ENCODE peak calls at places on chromosomes 3 and 15, in eight cellular contexts. V, P, S, C, L, M, B and N are unnamed samples.

GRCh38 chr3:110774496-110775265 is 296.9 kb upstream of the NECTIN3 start:
- DNase-seq in L (no peak), M (no peak), S (no peak), V (no peak), P (no peak), C (no peak), B (peak; percentile 17), N (peak; percentile 80)

GRCh38 chr3:183295211-183295610 is 42.2 kb downstream of the B3GNT5 start:
- DNase-seq in V (peak; percentile 95), M (peak; percentile 98), P (peak; percentile 77), B (peak; percentile 96), C (no peak), S (peak; percentile 96), L (no peak), N (peak; percentile 98)

GRCh38 chr3:141375381-141376301 is 7.3 kb downstream of the ZBTB38 start:
- DNase-seq in L (no peak), B (no peak), M (no peak), C (no peak), P (no peak), S (no peak), V (no peak), N (no peak)

GRCh38 chr3:165464736-165465135 is 268.6 kb upstream of the SLITRK3 start:
- DNase-seq in P (no peak), M (peak; percentile 79), V (peak; percentile 72), B (peak; percentile 53), S (peak; percentile 55), C (no peak), L (no peak), N (peak; percentile 1)

GRCh38 chr3:120438971-120439370 is 11.8 kb downstream of the FSTL1 start:
- DNase-seq in M (peak; percentile 89), V (peak; percentile 95), S (peak; percentile 84), C (peak; percentile 3), P (no peak), B (peak; percentile 93), L (peak; percentile 91), N (peak; percentile 91)

GRCh38 chr3:174439621-174440349 is 419.3 kb upstream of the NAALADL2 start:
- DNase-seq in P (no peak), B (peak; percentile 96), M (peak; percentile 98), L (no peak), V (peak; percentile 99), C (no peak), S (peak; percentile 87), N (peak; percentile 97)

GRCh38 chr3:81726735-81727134 is 34.7 kb downstream of the GBE1 start:
- DNase-seq in V (peak; percentile 81), P (no peak), M (peak; percentile 80), L (no peak), C (no peak), B (peak; percentile 60), S (peak; percentile 74), N (no peak)

GRCh38 chr3:44661189-44661588 is 12.7 kb downstream of the ZNF35 start:
- DNase-seq in P (no peak), M (peak; percentile 15), S (peak; percentile 3), B (no peak), C (no peak), L (no peak), V (no peak), N (no peak)

GRCh38 chr3:59326246-59327024 is 276.6 kb upstream of the CFAP20DC start:
- DNase-seq in L (no peak), C (no peak), B (no peak), P (no peak), V (no peak), S (peak; percentile 81), M (no peak), N (no peak)

GRCh38 chr3:37795431-37796061 is 66.1 kb upstream of the CTDSPL start:
- DNase-seq in L (no peak), V (no peak), C (no peak), B (no peak), M (no peak), P (no peak), S (no peak), N (no peak)

DNA sequence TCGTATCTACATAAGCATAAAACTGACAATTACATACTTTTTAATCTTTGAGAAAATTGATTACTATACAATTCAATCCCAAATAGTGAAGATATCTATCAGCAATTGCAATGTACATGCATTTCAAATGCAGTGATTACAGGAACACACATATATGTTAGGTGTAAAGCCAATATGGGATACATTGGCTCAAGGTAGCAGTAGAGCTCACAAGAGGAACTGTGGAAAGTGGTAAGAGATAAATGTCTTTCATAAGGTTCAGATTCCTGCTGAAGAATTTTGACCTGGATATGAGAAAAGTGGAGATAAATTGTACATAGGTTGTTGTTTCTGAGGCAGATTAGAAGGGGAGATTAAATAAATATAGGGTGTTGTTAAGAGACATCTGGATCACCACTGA is 1280.5 kb downstream of the OTOL1 start:
- DNase-seq in B (no peak), M (no peak), V (no peak), P (no peak), S (no peak), L (no peak), C (no peak), N (no peak)
- TF ChIP-seq CTCF in B (no peak), M (no peak), V (no peak), P (no peak), S (no peak), L (no peak), C (no peak), N (no peak)

GRCh38 chr3:156762631-156763185 is 63.4 kb upstream of the LEKR1 start:
- DNase-seq in P (no peak), L (no peak), M (no peak), B (peak; percentile 97), C (no peak), V (peak; percentile 99), S (peak; percentile 58), N (peak; percentile 96)

GRCh38 chr3:156761007-156761406 is 65.1 kb upstream of the LEKR1 start:
- DNase-seq in B (no peak), V (no peak), P (no peak), L (no peak), M (no peak), S (no peak), C (no peak), N (no peak)

GRCh38 chr3:156760333-156760732 is 65.8 kb upstream of the LEKR1 start:
- DNase-seq in P (no peak), B (no peak), V (no peak), S (peak; percentile 98), M (no peak), L (no peak), C (no peak), N (no peak)

GRCh38 chr3:156763386-156763785 is 62.8 kb upstream of the LEKR1 start:
- DNase-seq in M (no peak), L (no peak), P (no peak), S (no peak), V (no peak), C (no peak), B (no peak), N (no peak)

GRCh38 chr3:156761713-156762575 is 64.2 kb upstream of the LEKR1 start:
- DNase-seq in V (peak; percentile 82), B (peak; percentile 40), P (no peak), L (no peak), S (peak; percentile 50), M (peak; percentile 10), C (no peak), N (no peak)
- H3K4me3 ChIP-seq in V (no peak overlapping the region), B (no peak overlapping the region), P (no peak overlapping the region), L (no peak overlapping the region), S (no peak overlapping the region), M (no peak overlapping the region), C (no peak overlapping the region), N (no peak overlapping the region)

DNA sequence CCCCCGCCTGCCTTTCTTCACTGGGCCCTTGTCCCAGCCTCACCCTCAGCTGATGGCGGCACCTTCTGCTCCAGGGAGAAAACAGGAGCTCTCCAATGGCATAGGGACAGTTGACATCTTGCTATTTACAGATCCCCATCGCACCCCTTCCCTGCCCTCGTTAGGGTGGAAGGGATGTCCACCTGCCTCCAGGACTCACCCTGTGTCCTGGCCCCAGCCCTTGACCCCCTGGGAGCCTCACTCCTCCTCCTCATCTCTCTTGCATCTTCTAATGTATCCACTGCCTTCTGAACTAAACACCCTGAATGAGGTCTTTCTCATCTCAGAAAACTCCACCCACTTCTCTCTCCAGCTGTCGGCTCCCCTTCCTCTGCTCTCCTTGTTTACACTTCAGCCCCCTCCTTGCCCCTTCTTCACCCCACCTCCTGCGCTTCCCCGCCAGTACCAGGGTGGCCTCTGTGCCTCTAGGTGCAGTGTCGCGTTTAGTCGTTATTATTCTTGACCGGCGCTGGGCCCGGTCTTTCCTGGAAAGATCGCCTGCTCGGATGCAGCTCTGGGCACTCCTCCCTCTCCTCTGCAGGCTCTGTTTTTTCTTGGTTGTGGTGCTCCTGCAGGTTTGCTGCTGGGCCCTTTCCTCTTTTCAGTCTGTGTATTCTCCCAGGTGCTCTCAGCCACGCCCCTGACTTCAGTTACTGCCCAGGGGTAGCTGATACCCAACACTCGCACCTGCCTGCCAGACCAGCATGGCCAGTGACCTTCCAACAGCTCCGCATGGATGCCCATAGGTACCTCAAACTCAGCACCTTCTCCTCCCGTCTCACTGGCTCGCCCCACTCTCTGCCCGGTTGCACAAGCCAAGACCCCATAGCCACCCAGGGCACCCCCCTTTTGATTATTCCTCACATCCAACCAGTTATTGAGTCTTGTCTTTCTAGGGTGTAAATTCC is 42.9 kb downstream of the PML start:
- DNase-seq in S (no peak), C (no peak), B (no peak), V (no peak), M (no peak), P (no peak), L (no peak), N (no peak)
- TF ChIP-seq CTCF in S (no peak), C (no peak), B (no peak), V (no peak), M (no peak), P (no peak), L (no peak), N (no peak)

GRCh38 chr3:40782086-40782721 is 257.4 kb downstream of the ZNF621 start:
- DNase-seq in C (no peak), B (peak; percentile 3), M (peak; percentile 9), S (peak; percentile 12), P (no peak), V (no peak), L (no peak), N (peak; percentile 24)

GRCh38 chr3:40780341-40780800 is 255.6 kb downstream of the ZNF621 start:
- DNase-seq in B (peak; percentile 64), V (no peak), L (peak; percentile 91), M (peak; percentile 4), P (peak; percentile 48), S (no peak), C (no peak), N (peak; percentile 16)

GRCh38 chr3:40779039-40779438 is 254.3 kb downstream of the ZNF621 start:
- DNase-seq in M (no peak), S (no peak), V (no peak), L (no peak), P (no peak), B (no peak), C (no peak), N (no peak)

DNA sequence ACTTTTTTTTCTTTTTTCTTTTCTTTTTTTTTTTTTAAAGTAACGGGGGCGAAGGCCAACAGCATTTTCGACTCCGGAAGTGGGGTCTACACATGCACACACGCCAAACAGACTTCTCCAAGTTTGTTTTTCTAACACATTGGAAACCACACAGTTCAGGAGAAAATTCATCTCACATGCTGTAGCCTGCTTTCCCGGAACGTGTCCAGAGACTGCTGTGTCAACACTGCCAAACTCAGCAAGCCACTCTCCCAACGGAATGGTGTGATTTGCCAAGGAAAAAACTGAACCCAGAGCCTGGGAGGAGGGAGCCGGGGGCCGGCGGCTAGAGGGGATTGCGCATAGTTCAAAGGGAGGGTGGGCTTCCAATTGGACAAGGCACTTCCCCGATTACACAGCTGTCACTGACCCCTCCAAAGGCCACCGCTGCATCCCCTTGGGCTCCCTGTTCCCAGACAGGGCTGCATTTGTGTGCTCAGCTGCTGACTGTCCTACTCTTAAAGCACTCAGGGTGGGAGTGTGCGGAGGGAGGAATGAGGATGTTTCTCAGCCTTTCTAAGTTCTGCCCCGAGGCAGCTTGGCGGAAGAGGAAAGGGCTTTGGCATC is 256.1 kb downstream of the ZNF621 start:
- DNase-seq in S (peak; percentile 68), L (peak; percentile 76), B (peak; percentile 13), M (peak; percentile 22), P (no peak), V (peak; percentile 60), C (no peak), N (peak; percentile 88)
- H3K4me3 ChIP-seq in S (peak overlapping the region; percentile 21), L (peak overlapping the region; percentile 34), B (no peak overlapping the region), M (no peak overlapping the region), P (peak overlapping the region; percentile 62), V (peak overlapping the region; percentile 13), C (peak overlapping the region; percentile 46), N (peak overlapping the region; percentile 43)